ENCODE peak calls at places on chromosomes 6 and 20, in eight cellular contexts. V, Q, I, R, F, X, E and J are unnamed samples.

GRCh38 chr20:11356061-11356460 is 561.6 kb upstream of the BTBD3 start:
- DNase-seq in V (no peak), X (no peak), F (no peak), R (no peak), Q (no peak), E (no peak), I (no peak), J (no peak)

GRCh38 chr6:57294829-57295228 is 22.6 kb upstream of the PRIM2 start:
- DNase-seq in F (no peak), R (no peak), I (peak; percentile 76), E (no peak), Q (no peak), X (peak; percentile 70), V (no peak), J (no peak)

GRCh38 chr6:157984686-157985225 is 3.1 kb downstream of the SYNJ2 start:
- DNase-seq in E (no peak), X (no peak), V (no peak), I (no peak), F (no peak), R (no peak), Q (peak; percentile 30), J (no peak)

GRCh38 chr6:7532821-7533220 is 8.7 kb upstream of the DSP start:
- DNase-seq in X (no peak), I (no peak), F (no peak), E (no peak), R (no peak), V (no peak), Q (no peak), J (no peak)

GRCh38 chr6:40882321-40882720 is 156.7 kb downstream of the UNC5CL start:
- DNase-seq in Q (no peak), I (no peak), F (no peak), X (no peak), E (no peak), V (peak; percentile 70), R (no peak), J (no peak)

GRCh38 chr6:89987140-89987539 is 92.9 kb downstream of the GJA10 start:
- DNase-seq in E (no peak), X (no peak), I (no peak), R (no peak), F (no peak), V (no peak), Q (no peak), J (no peak)

GRCh38 chr20:60361761-60362410 is 403.7 kb downstream of the CDH26 start:
- DNase-seq in E (peak; percentile 5), F (no peak), R (no peak), Q (no peak), I (no peak), X (no peak), V (no peak), J (no peak)

GRCh38 chr20:46348972-46349741 is 40.9 kb upstream of the CDH22 start:
- DNase-seq in Q (no peak), V (peak; percentile 78), F (peak; percentile 32), R (peak; percentile 38), E (peak; percentile 59), X (no peak), I (peak; percentile 72), J (no peak)

GRCh38 chr20:3874194-3874824 is 14.9 kb upstream of the PANK2 start:
- DNase-seq in X (no peak), R (peak; percentile 58), V (no peak), E (no peak), F (no peak), Q (no peak), I (no peak), J (no peak)

GRCh38 chr6:1612902-1613301 is 3.2 kb downstream of the FOXC1 start:
- DNase-seq in I (peak; percentile 60), V (no peak), Q (no peak), F (peak; percentile 78), R (no peak), E (no peak), X (no peak), J (no peak)

GRCh38 chr6:106702451-106703110 is 73.2 kb downstream of the QRSL1 start:
- DNase-seq in V (no peak), F (no peak), Q (no peak), E (peak; percentile 99), X (no peak), R (no peak), I (no peak), J (no peak)

GRCh38 chr20:32338665-32339064 is 19.5 kb upstream of the ASXL1 start:
- DNase-seq in R (no peak), X (no peak), V (no peak), F (no peak), I (no peak), E (no peak), Q (peak; percentile 73), J (no peak)

GRCh38 chr6:135257641-135258405 is 76.7 kb downstream of the MYB start:
- DNase-seq in F (no peak), I (no peak), E (no peak), R (no peak), X (no peak), V (no peak), Q (no peak), J (no peak)

GRCh38 chr6:46677314-46677654 is 10.4 kb upstream of the TDRD6 start:
- DNase-seq in V (peak; percentile 50), I (no peak), R (no peak), X (no peak), F (no peak), E (peak; percentile 42), Q (no peak), J (no peak)

GRCh38 chr20:64099086-64099786 is 8.1 kb downstream of the NPBWR2 start:
- DNase-seq in V (no peak), R (no peak), X (no peak), F (no peak), I (no peak), Q (no peak), E (no peak), J (no peak)

DNA sequence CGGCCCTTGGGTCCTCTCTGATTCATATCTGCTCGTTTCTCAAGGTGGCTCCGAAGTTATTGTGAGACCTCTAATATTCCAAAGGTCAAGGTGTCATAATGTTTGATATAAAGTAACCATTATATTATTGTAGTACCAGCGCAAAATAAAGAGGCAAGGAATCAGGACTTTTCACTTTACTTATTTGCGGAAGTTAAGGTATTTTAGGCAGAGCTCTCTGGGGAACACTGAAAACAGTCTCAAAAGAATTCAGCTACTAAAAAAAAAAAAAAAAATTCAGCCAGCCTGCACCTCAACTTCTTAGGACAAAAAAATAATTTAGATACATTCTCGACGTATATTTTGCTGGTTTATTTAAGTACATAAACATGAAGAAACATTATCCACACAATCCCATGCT is 2.4 kb downstream of the OSER1 start:
- DNase-seq in X (peak; percentile 18), V (no peak), I (no peak), Q (no peak), F (no peak), R (no peak), E (peak; percentile 46), J (no peak)
- H3K4me3 ChIP-seq in X (peak overlapping the region; percentile 94), V (no peak overlapping the region), I (peak overlapping the region; percentile 55), Q (peak overlapping the region; percentile 77), F (no peak overlapping the region), R (no peak overlapping the region), E (peak overlapping the region; percentile 90), J (peak overlapping the region; percentile 86)

GRCh38 chr6:29751480-29751879 is 28.2 kb downstream of the HLA-F start:
- DNase-seq in E (no peak), X (no peak), I (no peak), V (no peak), F (no peak), R (no peak), Q (no peak), J (no peak)

GRCh38 chr6:29755295-29755871 is 32.1 kb downstream of the HLA-F start:
- DNase-seq in X (no peak), R (no peak), I (peak; percentile 49), E (no peak), F (no peak), V (no peak), Q (no peak), J (no peak)

GRCh38 chr6:29750709-29751108 is 27.5 kb downstream of the HLA-F start:
- DNase-seq in Q (no peak), E (no peak), R (no peak), F (no peak), I (peak; percentile 43), V (no peak), X (no peak), J (no peak)

GRCh38 chr6:29752451-29753308 is 29.4 kb downstream of the HLA-F start:
- DNase-seq in E (peak; percentile 90), V (peak; percentile 93), R (peak; percentile 80), F (peak; percentile 78), I (peak; percentile 96), Q (peak; percentile 94), X (peak; percentile 94), J (peak; percentile 59)

GRCh38 chr6:29753309-29753644 is 30.0 kb downstream of the HLA-F start:
- DNase-seq in I (no peak), R (no peak), V (no peak), F (no peak), E (no peak), X (no peak), Q (no peak), J (no peak)
- TF ChIP-seq CTCF in I (no peak), R (no peak), V (no peak), F (no peak), E (no peak), X (no peak), Q (peak; percentile 27), J (no peak)

DNA sequence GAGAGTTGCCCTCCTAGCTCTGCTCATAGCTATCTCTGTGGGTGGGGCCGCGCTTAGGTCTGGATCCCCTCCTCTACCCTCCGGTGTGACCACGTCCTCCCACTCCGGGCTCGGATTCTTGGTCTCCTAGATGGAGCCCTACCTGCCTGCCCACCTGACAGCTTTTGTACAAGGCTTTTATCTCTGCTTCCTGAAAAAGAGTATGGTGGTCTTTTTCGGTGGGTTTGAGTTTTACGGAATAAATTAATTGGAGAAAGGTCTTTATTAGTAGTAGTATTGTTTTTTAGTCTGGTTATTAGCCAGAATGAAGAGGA is 773 bp downstream of the SMAP1 start:
- DNase-seq in E (no peak), I (no peak), X (no peak), R (no peak), V (peak; percentile 62), Q (no peak), F (no peak), J (no peak)
- H3K4me3 ChIP-seq in E (peak overlapping the region; percentile 91), I (peak overlapping the region; percentile 82), X (peak overlapping the region; percentile 69), R (peak overlapping the region; percentile 83), V (peak overlapping the region; percentile 54), Q (peak overlapping the region; percentile 95), F (peak overlapping the region; percentile 84), J (peak overlapping the region; percentile 99)

GRCh38 chr6:113094781-113095180 is 747.7 kb downstream of the RFPL4B start:
- DNase-seq in R (peak; percentile 37), I (no peak), Q (no peak), V (no peak), F (peak; percentile 34), E (no peak), X (no peak), J (no peak)

GRCh38 chr6:113092795-113093194 is 745.7 kb downstream of the RFPL4B start:
- DNase-seq in V (no peak), F (no peak), I (no peak), R (no peak), E (no peak), X (no peak), Q (no peak), J (no peak)

GRCh38 chr6:113083947-113084346 is 736.8 kb downstream of the RFPL4B start:
- DNase-seq in X (no peak), R (no peak), F (no peak), E (no peak), V (no peak), Q (no peak), I (no peak), J (no peak)

DNA sequence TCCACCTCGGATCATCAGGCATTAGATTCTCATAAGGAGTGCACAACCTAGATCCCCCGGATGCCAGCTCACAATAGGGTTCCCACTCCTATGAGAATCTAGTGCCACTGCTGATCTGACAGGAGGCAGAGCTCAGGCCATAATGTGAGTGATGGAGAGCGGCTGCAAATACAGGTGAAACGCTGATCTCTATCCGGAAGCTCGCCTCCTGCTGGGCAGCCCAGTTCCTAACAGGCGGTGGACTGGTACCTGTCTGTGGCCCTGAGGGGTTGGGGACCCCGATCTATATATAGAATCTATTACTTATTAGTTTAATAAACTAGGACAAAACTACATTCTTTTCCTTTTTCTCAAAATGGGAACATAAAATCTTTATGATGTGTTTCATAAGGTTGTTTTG is 741.9 kb downstream of the RFPL4B start:
- DNase-seq in I (no peak), Q (no peak), X (no peak), R (no peak), V (no peak), E (no peak), F (no peak), J (no peak)
- TF ChIP-seq CTCF in I (no peak), Q (no peak), X (no peak), R (no peak), V (no peak), E (peak; percentile 48), F (no peak), J (no peak)